ENCODE peak calls at places on chromosomes 11 and 22, in nine cellular contexts. One of them, this sample, is unnamed.

GRCh38 chr11:102921587-102922220 is 33.8 kb downstream of the MMP13 start:
- DNase-seq in neural progenitor cell: no peak
- DNase-seq in MM.1S: no peak
- DNase-seq in hepatocyte: no peak
- DNase-seq in OCI-LY7: no peak
- DNase-seq in GM23248: no peak
- DNase-seq in SK-N-SH: no peak
- DNase-seq in HCT116: no peak
- DNase-seq in PC-3: no peak
- DNase-seq in this sample: no peak

GRCh38 chr11:13928566-13929251 is 33.8 kb upstream of the SPON1 start:
- DNase-seq in OCI-LY7: peak
- DNase-seq in SK-N-SH: no peak
- DNase-seq in HCT116: no peak
- DNase-seq in MM.1S: no peak
- DNase-seq in hepatocyte: peak
- DNase-seq in GM23248: peak
- DNase-seq in neural progenitor cell: no peak
- DNase-seq in PC-3: peak
- DNase-seq in this sample: no peak

GRCh38 chr11:66195867-66196266 is 72.6 kb upstream of the RAB1B start:
- DNase-seq in OCI-LY7: no peak
- DNase-seq in PC-3: no peak
- DNase-seq in neural progenitor cell: no peak
- DNase-seq in GM23248: no peak
- DNase-seq in MM.1S: no peak
- DNase-seq in HCT116: no peak
- DNase-seq in SK-N-SH: no peak
- DNase-seq in hepatocyte: peak
- DNase-seq in this sample: no peak

GRCh38 chr22:49330421-49331222 is 497.1 kb downstream of the BRD1 start:
- DNase-seq in MM.1S: no peak
- DNase-seq in neural progenitor cell: no peak
- DNase-seq in PC-3: no peak
- DNase-seq in hepatocyte: no peak
- DNase-seq in SK-N-SH: no peak
- DNase-seq in OCI-LY7: no peak
- DNase-seq in HCT116: no peak
- DNase-seq in GM23248: no peak
- DNase-seq in this sample: no peak

GRCh38 chr11:20208622-20209090 is 48.4 kb upstream of the DBX1 start:
- DNase-seq in HCT116: no peak
- DNase-seq in PC-3: no peak
- DNase-seq in hepatocyte: no peak
- DNase-seq in neural progenitor cell: peak
- DNase-seq in GM23248: no peak
- DNase-seq in SK-N-SH: no peak
- DNase-seq in MM.1S: no peak
- DNase-seq in OCI-LY7: no peak
- DNase-seq in this sample: peak

GRCh38 chr11:96036863-96037262 is 113.0 kb upstream of the MTMR2 start:
- DNase-seq in SK-N-SH: no peak
- DNase-seq in hepatocyte: no peak
- DNase-seq in OCI-LY7: no peak
- DNase-seq in neural progenitor cell: no peak
- DNase-seq in HCT116: no peak
- DNase-seq in MM.1S: no peak
- DNase-seq in GM23248: no peak
- DNase-seq in PC-3: no peak
- DNase-seq in this sample: no peak

GRCh38 chr11:96103102-96103501 is 179.2 kb upstream of the MTMR2 start:
- DNase-seq in PC-3: no peak
- DNase-seq in hepatocyte: no peak
- DNase-seq in MM.1S: no peak
- DNase-seq in SK-N-SH: no peak
- DNase-seq in neural progenitor cell: no peak
- DNase-seq in OCI-LY7: no peak
- DNase-seq in HCT116: no peak
- DNase-seq in GM23248: peak
- DNase-seq in this sample: no peak

GRCh38 chr22:37511368-37512104 is 7.7 kb downstream of the CARD10 start:
- DNase-seq in SK-N-SH: no peak
- DNase-seq in OCI-LY7: no peak
- DNase-seq in HCT116: no peak
- DNase-seq in hepatocyte: no peak
- DNase-seq in PC-3: no peak
- DNase-seq in MM.1S: no peak
- DNase-seq in GM23248: no peak
- DNase-seq in neural progenitor cell: no peak
- DNase-seq in this sample: no peak

GRCh38 chr22:17907731-17908051 is 116.7 kb downstream of the MICAL3 start:
- DNase-seq in hepatocyte: no peak
- DNase-seq in GM23248: peak
- DNase-seq in neural progenitor cell: no peak
- DNase-seq in HCT116: no peak
- DNase-seq in OCI-LY7: no peak
- DNase-seq in MM.1S: no peak
- DNase-seq in PC-3: no peak
- DNase-seq in SK-N-SH: no peak
- DNase-seq in this sample: no peak

GRCh38 chr22:38700271-38700788 is 413 bp downstream of the JOSD1 start:
- DNase-seq in MM.1S: no peak
- DNase-seq in hepatocyte: no peak
- DNase-seq in neural progenitor cell: peak
- DNase-seq in SK-N-SH: peak
- DNase-seq in GM23248: peak
- DNase-seq in HCT116: no peak
- DNase-seq in PC-3: peak
- DNase-seq in OCI-LY7: no peak
- DNase-seq in this sample: peak

GRCh38 chr11:96388891-96389603 is 665 bp downstream of the CCDC82 start:
- DNase-seq in PC-3: no peak
- DNase-seq in HCT116: peak
- DNase-seq in neural progenitor cell: peak
- DNase-seq in GM23248: peak
- DNase-seq in hepatocyte: no peak
- DNase-seq in MM.1S: peak
- DNase-seq in OCI-LY7: peak
- DNase-seq in SK-N-SH: peak
- DNase-seq in this sample: peak

GRCh38 chr11:77752518-77752917 is 68.0 kb downstream of the RSF1 start:
- DNase-seq in neural progenitor cell: no peak
- DNase-seq in OCI-LY7: no peak
- DNase-seq in HCT116: no peak
- DNase-seq in PC-3: no peak
- DNase-seq in hepatocyte: peak
- DNase-seq in MM.1S: no peak
- DNase-seq in GM23248: peak
- DNase-seq in SK-N-SH: no peak
- DNase-seq in this sample: peak

GRCh38 chr11:112780351-112781043 is 180.7 kb upstream of the NCAM1 start:
- DNase-seq in neural progenitor cell: no peak
- DNase-seq in GM23248: peak
- DNase-seq in OCI-LY7: no peak
- DNase-seq in PC-3: peak
- DNase-seq in MM.1S: no peak
- DNase-seq in SK-N-SH: no peak
- DNase-seq in hepatocyte: peak
- DNase-seq in HCT116: no peak
- DNase-seq in this sample: no peak

GRCh38 chr11:131033151-131033651 is 116.9 kb upstream of the SNX19 start:
- DNase-seq in SK-N-SH: no peak
- DNase-seq in PC-3: peak
- DNase-seq in HCT116: peak
- DNase-seq in MM.1S: no peak
- DNase-seq in hepatocyte: peak
- DNase-seq in GM23248: peak
- DNase-seq in neural progenitor cell: no peak
- DNase-seq in OCI-LY7: no peak
- DNase-seq in this sample: peak

GRCh38 chr11:134971381-134971780 is 559.3 kb upstream of the B3GAT1 start:
- DNase-seq in HCT116: no peak
- DNase-seq in hepatocyte: no peak
- DNase-seq in neural progenitor cell: no peak
- DNase-seq in PC-3: no peak
- DNase-seq in GM23248: no peak
- DNase-seq in MM.1S: no peak
- DNase-seq in OCI-LY7: no peak
- DNase-seq in SK-N-SH: no peak
- DNase-seq in this sample: no peak

GRCh38 chr22:48838376-48838775 is 989.3 kb downstream of the BRD1 start:
- DNase-seq in SK-N-SH: no peak
- DNase-seq in hepatocyte: no peak
- DNase-seq in OCI-LY7: no peak
- DNase-seq in HCT116: no peak
- DNase-seq in GM23248: no peak
- DNase-seq in neural progenitor cell: no peak
- DNase-seq in PC-3: no peak
- DNase-seq in MM.1S: no peak
- DNase-seq in this sample: no peak

GRCh38 chr22:26068571-26068970 is 100.7 kb upstream of the SEZ6L start:
- DNase-seq in neural progenitor cell: no peak
- DNase-seq in SK-N-SH: no peak
- DNase-seq in HCT116: no peak
- DNase-seq in MM.1S: no peak
- DNase-seq in PC-3: no peak
- DNase-seq in GM23248: no peak
- DNase-seq in OCI-LY7: no peak
- DNase-seq in hepatocyte: no peak
- DNase-seq in this sample: no peak

GRCh38 chr11:123405123-123405592 is 24.9 kb upstream of the GRAMD1B start:
- DNase-seq in SK-N-SH: no peak
- DNase-seq in hepatocyte: no peak
- DNase-seq in GM23248: no peak
- DNase-seq in PC-3: no peak
- DNase-seq in OCI-LY7: no peak
- DNase-seq in MM.1S: no peak
- DNase-seq in HCT116: no peak
- DNase-seq in neural progenitor cell: no peak
- DNase-seq in this sample: no peak

GRCh38 chr11:93248602-93249001 is 50.8 kb upstream of the SLC36A4 start:
- DNase-seq in GM23248: peak
- DNase-seq in OCI-LY7: peak
- DNase-seq in HCT116: peak
- DNase-seq in hepatocyte: no peak
- DNase-seq in PC-3: peak
- DNase-seq in MM.1S: no peak
- DNase-seq in neural progenitor cell: no peak
- DNase-seq in SK-N-SH: no peak
- DNase-seq in this sample: peak

GRCh38 chr22:28593299-28593698 is 86.3 kb downstream of the TTC28 start:
- DNase-seq in hepatocyte: no peak
- DNase-seq in neural progenitor cell: no peak
- DNase-seq in OCI-LY7: no peak
- DNase-seq in PC-3: no peak
- DNase-seq in GM23248: no peak
- DNase-seq in HCT116: no peak
- DNase-seq in SK-N-SH: no peak
- DNase-seq in MM.1S: no peak
- DNase-seq in this sample: no peak

GRCh38 chr22:42379961-42380537 is 52.2 kb downstream of the NFAM1 start:
- DNase-seq in PC-3: no peak
- DNase-seq in hepatocyte: no peak
- DNase-seq in HCT116: no peak
- DNase-seq in SK-N-SH: no peak
- DNase-seq in OCI-LY7: no peak
- DNase-seq in MM.1S: no peak
- DNase-seq in GM23248: no peak
- DNase-seq in neural progenitor cell: no peak
- DNase-seq in this sample: no peak

GRCh38 chr11:30106782-30107181 is 90.0 kb upstream of the KCNA4 start:
- DNase-seq in GM23248: no peak
- DNase-seq in PC-3: no peak
- DNase-seq in OCI-LY7: no peak
- DNase-seq in neural progenitor cell: no peak
- DNase-seq in MM.1S: no peak
- DNase-seq in hepatocyte: no peak
- DNase-seq in SK-N-SH: no peak
- DNase-seq in HCT116: no peak
- DNase-seq in this sample: no peak

GRCh38 chr11:60242607-60243292 is at the start of gene MS4A4E:
- DNase-seq in GM23248: no peak
- DNase-seq in SK-N-SH: no peak
- DNase-seq in MM.1S: no peak
- DNase-seq in OCI-LY7: no peak
- DNase-seq in hepatocyte: no peak
- DNase-seq in neural progenitor cell: no peak
- DNase-seq in HCT116: no peak
- DNase-seq in PC-3: no peak
- DNase-seq in this sample: no peak

GRCh38 chr22:32083814-32084213 is 40.8 kb downstream of the SLC5A1 start:
- DNase-seq in hepatocyte: no peak
- DNase-seq in MM.1S: no peak
- DNase-seq in HCT116: no peak
- DNase-seq in neural progenitor cell: no peak
- DNase-seq in OCI-LY7: no peak
- DNase-seq in SK-N-SH: no peak
- DNase-seq in GM23248: no peak
- DNase-seq in PC-3: no peak
- DNase-seq in this sample: no peak
- H3K4me3 ChIP-seq in hepatocyte: no peak
- H3K4me3 ChIP-seq in MM.1S: no peak
- H3K4me3 ChIP-seq in HCT116: no peak
- H3K4me3 ChIP-seq in neural progenitor cell: no peak
- H3K4me3 ChIP-seq in OCI-LY7: no peak
- H3K4me3 ChIP-seq in SK-N-SH: no peak
- H3K4me3 ChIP-seq in GM23248: no peak
- H3K4me3 ChIP-seq in PC-3: no peak
- H3K4me3 ChIP-seq in this sample: no peak

GRCh38 chr11:46348566-46348981 is 1.3 kb downstream of the DGKZ start:
- DNase-seq in hepatocyte: no peak
- DNase-seq in OCI-LY7: no peak
- DNase-seq in GM23248: no peak
- DNase-seq in MM.1S: no peak
- DNase-seq in PC-3: no peak
- DNase-seq in HCT116: no peak
- DNase-seq in SK-N-SH: no peak
- DNase-seq in neural progenitor cell: no peak
- DNase-seq in this sample: no peak
- TF ChIP-seq EZH2phosphoT487 in hepatocyte: no peak
- TF ChIP-seq EZH2phosphoT487 in OCI-LY7: no peak
- TF ChIP-seq EZH2phosphoT487 in GM23248: no peak
- TF ChIP-seq EZH2phosphoT487 in MM.1S: no peak
- TF ChIP-seq EZH2phosphoT487 in PC-3: no peak
- TF ChIP-seq EZH2phosphoT487 in HCT116: no peak
- TF ChIP-seq EZH2phosphoT487 in SK-N-SH: no peak
- TF ChIP-seq EZH2phosphoT487 in neural progenitor cell: no peak
- TF ChIP-seq EZH2phosphoT487 in this sample: no peak

GRCh38 chr22:21629262-21630149 is at the start of gene YDJC:
- DNase-seq in HCT116: peak
- DNase-seq in neural progenitor cell: peak
- DNase-seq in MM.1S: peak
- DNase-seq in OCI-LY7: peak
- DNase-seq in PC-3: peak
- DNase-seq in GM23248: peak
- DNase-seq in SK-N-SH: peak
- DNase-seq in hepatocyte: peak
- DNase-seq in this sample: peak
- H3K4me3 ChIP-seq in HCT116: peak
- H3K4me3 ChIP-seq in neural progenitor cell: peak
- H3K4me3 ChIP-seq in MM.1S: peak
- H3K4me3 ChIP-seq in OCI-LY7: peak
- H3K4me3 ChIP-seq in PC-3: peak
- H3K4me3 ChIP-seq in GM23248: peak
- H3K4me3 ChIP-seq in SK-N-SH: peak
- H3K4me3 ChIP-seq in hepatocyte: peak
- H3K4me3 ChIP-seq in this sample: peak

GRCh38 chr11:87740968-87741367 is 434.3 kb downstream of the RAB38 start:
- DNase-seq in hepatocyte: no peak
- DNase-seq in GM23248: no peak
- DNase-seq in OCI-LY7: no peak
- DNase-seq in HCT116: no peak
- DNase-seq in neural progenitor cell: no peak
- DNase-seq in MM.1S: no peak
- DNase-seq in SK-N-SH: no peak
- DNase-seq in PC-3: no peak
- DNase-seq in this sample: no peak
- TF ChIP-seq EZH2phosphoT487 in hepatocyte: no peak
- TF ChIP-seq EZH2phosphoT487 in GM23248: no peak
- TF ChIP-seq EZH2phosphoT487 in OCI-LY7: no peak
- TF ChIP-seq EZH2phosphoT487 in HCT116: no peak
- TF ChIP-seq EZH2phosphoT487 in neural progenitor cell: no peak
- TF ChIP-seq EZH2phosphoT487 in MM.1S: no peak
- TF ChIP-seq EZH2phosphoT487 in SK-N-SH: no peak
- TF ChIP-seq EZH2phosphoT487 in PC-3: no peak
- TF ChIP-seq EZH2phosphoT487 in this sample: no peak